ENCODE peak calls at places on chromosomes 3 and 15, in five cellular contexts. One of them, this sample, is unnamed.

GRCh38 chr15:47618216-47618615 is 99.1 kb upstream of the SEMA6D start:
- DNase-seq in cardiac fibroblast: no peak
- DNase-seq in GM12865: no peak
- DNase-seq in left ventricle myocardium inferior: no peak
- DNase-seq in RWPE1: no peak
- DNase-seq in this sample: no peak

GRCh38 chr15:92930776-92931175 is 30.7 kb downstream of the CHD2 start:
- DNase-seq in cardiac fibroblast: peak
- DNase-seq in GM12865: no peak
- DNase-seq in left ventricle myocardium inferior: no peak
- DNase-seq in RWPE1: no peak
- DNase-seq in this sample: no peak

GRCh38 chr3:111539351-111540331 is 2.4 kb upstream of the CD96 start:
- DNase-seq in cardiac fibroblast: peak
- DNase-seq in GM12865: peak
- DNase-seq in left ventricle myocardium inferior: peak
- DNase-seq in RWPE1: peak
- DNase-seq in this sample: peak

GRCh38 chr3:151630938-151631417 is 102.7 kb upstream of the AADACL2 start:
- DNase-seq in cardiac fibroblast: peak
- DNase-seq in GM12865: no peak
- DNase-seq in left ventricle myocardium inferior: no peak
- DNase-seq in RWPE1: no peak
- DNase-seq in this sample: no peak

GRCh38 chr3:37668831-37669610 is 192.7 kb upstream of the CTDSPL start:
- DNase-seq in cardiac fibroblast: no peak
- DNase-seq in GM12865: no peak
- DNase-seq in left ventricle myocardium inferior: peak
- DNase-seq in RWPE1: no peak
- DNase-seq in this sample: no peak

GRCh38 chr15:90666135-90666909 is 50.8 kb upstream of the BLM start:
- DNase-seq in cardiac fibroblast: no peak
- DNase-seq in GM12865: no peak
- DNase-seq in left ventricle myocardium inferior: no peak
- DNase-seq in RWPE1: no peak
- DNase-seq in this sample: no peak

GRCh38 chr3:133910422-133910821 is 14.7 kb upstream of the RAB6B start:
- DNase-seq in cardiac fibroblast: no peak
- DNase-seq in GM12865: no peak
- DNase-seq in left ventricle myocardium inferior: no peak
- DNase-seq in RWPE1: no peak
- DNase-seq in this sample: no peak

GRCh38 chr3:151183253-151183652 is 19.8 kb downstream of the GPR171 start:
- DNase-seq in cardiac fibroblast: no peak
- DNase-seq in GM12865: no peak
- DNase-seq in left ventricle myocardium inferior: no peak
- DNase-seq in RWPE1: no peak
- DNase-seq in this sample: no peak

GRCh38 chr3:52297242-52298146 is 9.9 kb downstream of the GLYCTK start:
- DNase-seq in cardiac fibroblast: no peak
- DNase-seq in GM12865: no peak
- DNase-seq in left ventricle myocardium inferior: no peak
- DNase-seq in RWPE1: no peak
- DNase-seq in this sample: no peak

GRCh38 chr15:68612533-68612932 is 33.7 kb downstream of the CORO2B start:
- DNase-seq in cardiac fibroblast: no peak
- DNase-seq in GM12865: no peak
- DNase-seq in left ventricle myocardium inferior: no peak
- DNase-seq in RWPE1: no peak
- DNase-seq in this sample: no peak

GRCh38 chr3:177475266-177475665 is 278.0 kb upstream of the TBL1XR1 start:
- DNase-seq in cardiac fibroblast: no peak
- DNase-seq in GM12865: no peak
- DNase-seq in left ventricle myocardium inferior: no peak
- DNase-seq in RWPE1: no peak
- DNase-seq in this sample: no peak

GRCh38 chr3:13081603-13082360 is 8.6 kb upstream of the IQSEC1 start:
- DNase-seq in cardiac fibroblast: no peak
- DNase-seq in GM12865: no peak
- DNase-seq in left ventricle myocardium inferior: peak
- DNase-seq in RWPE1: no peak
- DNase-seq in this sample: no peak

GRCh38 chr15:89649716-89650115 is 5.6 kb downstream of the KIF7 start:
- DNase-seq in cardiac fibroblast: no peak
- DNase-seq in GM12865: no peak
- DNase-seq in left ventricle myocardium inferior: no peak
- DNase-seq in RWPE1: no peak
- DNase-seq in this sample: no peak

GRCh38 chr3:141796436-141797166 is 33.4 kb downstream of the GRK7 start:
- DNase-seq in cardiac fibroblast: peak
- DNase-seq in GM12865: peak
- DNase-seq in left ventricle myocardium inferior: no peak
- DNase-seq in RWPE1: no peak
- DNase-seq in this sample: no peak

GRCh38 chr15:45429974-45430792 is 51.8 kb upstream of the GATM start:
- DNase-seq in cardiac fibroblast: peak
- DNase-seq in GM12865: peak
- DNase-seq in left ventricle myocardium inferior: peak
- DNase-seq in RWPE1: peak
- DNase-seq in this sample: peak

GRCh38 chr3:137180220-137180619 is 222.4 kb downstream of the IL20RB start:
- DNase-seq in cardiac fibroblast: no peak
- DNase-seq in GM12865: no peak
- DNase-seq in left ventricle myocardium inferior: no peak
- DNase-seq in RWPE1: no peak
- DNase-seq in this sample: no peak

GRCh38 chr15:91342091-91342490 is 242.0 kb downstream of the SV2B start:
- DNase-seq in cardiac fibroblast: no peak
- DNase-seq in GM12865: no peak
- DNase-seq in left ventricle myocardium inferior: no peak
- DNase-seq in RWPE1: no peak
- DNase-seq in this sample: no peak

GRCh38 chr3:29381595-29381994 is 100.7 kb downstream of the RBMS3 start:
- DNase-seq in cardiac fibroblast: peak
- DNase-seq in GM12865: no peak
- DNase-seq in left ventricle myocardium inferior: no peak
- DNase-seq in RWPE1: no peak
- DNase-seq in this sample: no peak

GRCh38 chr15:81016253-81017068 is 15.7 kb downstream of the TLNRD1 start:
- DNase-seq in cardiac fibroblast: no peak
- DNase-seq in GM12865: no peak
- DNase-seq in left ventricle myocardium inferior: no peak
- DNase-seq in RWPE1: no peak
- DNase-seq in this sample: no peak

DNA sequence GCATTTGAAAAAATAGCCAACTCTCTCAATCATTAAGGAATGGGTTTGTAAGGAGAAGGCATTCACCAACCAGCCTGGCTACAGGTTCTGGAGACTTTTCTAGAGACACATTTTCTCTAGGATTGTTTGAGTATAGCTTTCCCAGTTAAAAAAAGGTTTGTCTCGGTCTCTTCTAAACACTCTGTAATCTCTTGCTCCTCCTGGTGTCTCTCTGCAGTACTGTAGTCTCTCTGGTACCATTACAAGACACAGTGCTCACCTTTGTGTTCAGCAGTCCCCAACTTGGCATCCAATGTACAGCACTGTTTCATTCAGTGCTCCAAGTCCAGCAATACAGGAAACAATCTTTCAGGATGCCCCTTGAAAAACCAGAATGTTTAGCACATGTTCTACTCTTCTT is 534.4 kb downstream of the ZNF385D start:
- DNase-seq in cardiac fibroblast: peak
- DNase-seq in GM12865: peak
- DNase-seq in left ventricle myocardium inferior: no peak
- DNase-seq in RWPE1: no peak
- DNase-seq in this sample: peak
- TF ChIP-seq CTCF in cardiac fibroblast: peak
- TF ChIP-seq CTCF in GM12865: peak
- TF ChIP-seq CTCF in left ventricle myocardium inferior: peak
- TF ChIP-seq CTCF in RWPE1: no peak
- TF ChIP-seq CTCF in this sample: peak

GRCh38 chr15:100332231-100332630 is 9.5 kb downstream of the ADAMTS17 start:
- DNase-seq in cardiac fibroblast: no peak
- DNase-seq in GM12865: no peak
- DNase-seq in left ventricle myocardium inferior: no peak
- DNase-seq in RWPE1: no peak
- DNase-seq in this sample: no peak

GRCh38 chr15:100330221-100330620 is 11.6 kb downstream of the ADAMTS17 start:
- DNase-seq in cardiac fibroblast: no peak
- DNase-seq in GM12865: peak
- DNase-seq in left ventricle myocardium inferior: no peak
- DNase-seq in RWPE1: no peak
- DNase-seq in this sample: no peak

GRCh38 chr15:100332721-100333120 is 9.1 kb downstream of the ADAMTS17 start:
- DNase-seq in cardiac fibroblast: no peak
- DNase-seq in GM12865: no peak
- DNase-seq in left ventricle myocardium inferior: no peak
- DNase-seq in RWPE1: no peak
- DNase-seq in this sample: no peak

GRCh38 chr15:100328796-100329195 is 13.0 kb downstream of the ADAMTS17 start:
- DNase-seq in cardiac fibroblast: no peak
- DNase-seq in GM12865: no peak
- DNase-seq in left ventricle myocardium inferior: no peak
- DNase-seq in RWPE1: no peak
- DNase-seq in this sample: no peak

DNA sequence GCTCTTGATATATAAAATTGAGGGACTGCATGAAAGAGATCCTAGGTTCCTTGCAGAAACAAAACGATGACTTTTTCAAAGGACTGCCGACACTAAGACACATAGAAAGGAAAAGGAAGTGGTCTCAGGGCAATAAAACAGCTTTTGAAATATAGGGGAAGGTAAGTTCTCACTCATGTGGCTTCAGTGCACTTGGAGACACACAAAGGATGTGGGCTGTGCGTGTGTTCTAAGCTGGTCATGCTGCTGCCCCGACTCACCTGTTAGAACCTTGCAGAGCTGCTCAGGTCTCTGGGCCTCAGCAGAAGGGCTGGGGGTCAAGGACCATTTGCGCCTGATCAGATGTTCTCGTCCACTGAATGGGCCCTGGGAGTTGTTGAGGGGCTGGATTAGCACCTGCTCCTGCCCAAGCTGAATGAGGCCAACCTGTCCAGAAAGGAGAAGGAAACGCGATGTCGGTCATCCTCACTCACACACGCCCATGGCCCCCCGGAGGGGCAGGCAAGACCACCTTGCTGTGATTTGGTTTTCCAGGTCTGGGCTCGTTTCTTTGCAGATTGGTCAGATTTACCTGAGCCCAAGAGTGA is 11.1 kb downstream of the ADAMTS17 start:
- DNase-seq in cardiac fibroblast: no peak
- DNase-seq in GM12865: peak
- DNase-seq in left ventricle myocardium inferior: no peak
- DNase-seq in RWPE1: no peak
- DNase-seq in this sample: no peak
- TF ChIP-seq CTCF in cardiac fibroblast: no peak
- TF ChIP-seq CTCF in GM12865: no peak
- TF ChIP-seq CTCF in left ventricle myocardium inferior: no peak
- TF ChIP-seq CTCF in RWPE1: no peak
- TF ChIP-seq CTCF in this sample: no peak

DNA sequence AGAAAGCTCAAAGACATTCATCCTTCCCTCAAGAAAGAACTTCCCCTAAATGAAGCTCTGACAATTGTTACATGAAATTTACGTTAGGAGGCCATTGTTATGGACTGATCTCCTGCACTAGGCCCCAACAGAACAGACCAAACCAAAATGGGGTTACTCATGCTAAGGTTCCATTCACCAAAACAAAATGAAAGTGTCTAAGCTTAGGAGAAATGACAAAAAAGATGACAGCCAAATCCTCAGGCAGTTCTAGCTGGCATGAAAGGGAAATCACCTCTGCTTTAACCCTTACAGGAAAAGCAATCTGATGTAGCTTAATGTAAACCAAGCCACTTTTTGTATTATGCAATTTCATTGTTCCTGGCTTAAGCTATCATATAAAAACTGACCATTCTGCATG is 271.2 kb downstream of the MAGI1 start:
- DNase-seq in cardiac fibroblast: no peak
- DNase-seq in GM12865: no peak
- DNase-seq in left ventricle myocardium inferior: no peak
- DNase-seq in RWPE1: no peak
- DNase-seq in this sample: no peak
- TF ChIP-seq CTCF in cardiac fibroblast: no peak
- TF ChIP-seq CTCF in GM12865: no peak
- TF ChIP-seq CTCF in left ventricle myocardium inferior: no peak
- TF ChIP-seq CTCF in RWPE1: no peak
- TF ChIP-seq CTCF in this sample: no peak

GRCh38 chr3:15429080-15429479 is 1.7 kb downstream of the EAF1 start:
- DNase-seq in cardiac fibroblast: no peak
- DNase-seq in GM12865: no peak
- DNase-seq in left ventricle myocardium inferior: no peak
- DNase-seq in RWPE1: no peak
- DNase-seq in this sample: no peak

GRCh38 chr3:15431256-15431837 is 3.9 kb downstream of the EAF1 start:
- DNase-seq in cardiac fibroblast: no peak
- DNase-seq in GM12865: no peak
- DNase-seq in left ventricle myocardium inferior: no peak
- DNase-seq in RWPE1: no peak
- DNase-seq in this sample: no peak

GRCh38 chr3:15427981-15428380 is 583 bp downstream of the EAF1 start:
- DNase-seq in cardiac fibroblast: peak
- DNase-seq in GM12865: no peak
- DNase-seq in left ventricle myocardium inferior: no peak
- DNase-seq in RWPE1: no peak
- DNase-seq in this sample: no peak

GRCh38 chr3:15428539-15428938 is 1.1 kb downstream of the EAF1 start:
- DNase-seq in cardiac fibroblast: peak
- DNase-seq in GM12865: peak
- DNase-seq in left ventricle myocardium inferior: no peak
- DNase-seq in RWPE1: peak
- DNase-seq in this sample: no peak

GRCh38 chr3:15430624-15431023 is 3.2 kb downstream of the EAF1 start:
- DNase-seq in cardiac fibroblast: no peak
- DNase-seq in GM12865: no peak
- DNase-seq in left ventricle myocardium inferior: no peak
- DNase-seq in RWPE1: no peak
- DNase-seq in this sample: no peak
- TF ChIP-seq CTCF in cardiac fibroblast: no peak
- TF ChIP-seq CTCF in GM12865: no peak
- TF ChIP-seq CTCF in left ventricle myocardium inferior: no peak
- TF ChIP-seq CTCF in RWPE1: no peak
- TF ChIP-seq CTCF in this sample: no peak

DNA sequence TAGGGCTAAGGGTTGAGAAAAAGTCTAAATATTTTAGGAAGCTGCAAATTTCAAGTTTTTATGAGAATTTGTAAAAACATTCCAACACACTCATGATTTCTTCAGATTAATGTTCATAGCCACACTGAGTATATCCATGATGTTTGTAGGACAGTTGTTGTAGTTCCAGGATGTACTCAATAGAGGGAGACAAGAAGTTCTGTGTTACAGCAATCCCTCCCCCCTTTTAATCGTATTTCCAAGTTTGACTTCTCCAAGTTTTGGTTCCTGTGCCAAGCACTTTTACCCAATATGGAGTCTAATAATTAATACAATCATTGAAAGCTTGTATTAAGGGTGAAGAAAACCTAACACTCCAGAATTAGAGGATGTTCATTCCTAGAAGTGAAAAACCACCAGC is 143.4 kb downstream of the FEZF2 start:
- DNase-seq in cardiac fibroblast: peak
- DNase-seq in GM12865: no peak
- DNase-seq in left ventricle myocardium inferior: no peak
- DNase-seq in RWPE1: peak
- DNase-seq in this sample: no peak
- TF ChIP-seq CTCF in cardiac fibroblast: peak
- TF ChIP-seq CTCF in GM12865: peak
- TF ChIP-seq CTCF in left ventricle myocardium inferior: peak
- TF ChIP-seq CTCF in RWPE1: no peak
- TF ChIP-seq CTCF in this sample: no peak

GRCh38 chr3:180646187-180646790 is 33.0 kb downstream of the CCDC39 start:
- DNase-seq in cardiac fibroblast: no peak
- DNase-seq in GM12865: no peak
- DNase-seq in left ventricle myocardium inferior: no peak
- DNase-seq in RWPE1: peak
- DNase-seq in this sample: no peak
- TF ChIP-seq CTCF in cardiac fibroblast: no peak
- TF ChIP-seq CTCF in GM12865: peak
- TF ChIP-seq CTCF in left ventricle myocardium inferior: no peak
- TF ChIP-seq CTCF in RWPE1: peak
- TF ChIP-seq CTCF in this sample: peak